ENCODE peak calls at places on chromosome 15, in six cellular contexts. D is left ventricle myocardium inferior, L is uterus, U is progenitor cell of endocrine pancreas, Y is GM10248, V is dorsolateral prefrontal cortex. O is an unnamed sample.

GRCh38 chr15:68407886-68408500 is 24.0 kb downstream of the ITGA11 start:
- DNase-seq in D (no peak), U (no peak), V (no peak), L (no peak), Y (no peak), O (no peak)

GRCh38 chr15:96353931-96354730 is 23.6 kb downstream of the NR2F2 start:
- DNase-seq in U (no peak), V (no peak), D (peak; percentile 71), L (peak; percentile 85), Y (no peak), O (no peak)

GRCh38 chr15:97566957-97567356 is 393.5 kb upstream of the ARRDC4 start:
- DNase-seq in V (no peak), U (no peak), D (no peak), L (no peak), Y (no peak), O (no peak)

GRCh38 chr15:58396181-58396580 is 35.6 kb upstream of the LIPC start:
- DNase-seq in V (no peak), Y (no peak), L (no peak), U (no peak), D (no peak), O (no peak)

GRCh38 chr15:32651229-32651837 is 9.8 kb downstream of the SCG5 start:
- DNase-seq in D (no peak), Y (peak; percentile 81), U (no peak), L (no peak), V (peak; percentile 42), O (no peak)

GRCh38 chr15:65086680-65087111 is 10.2 kb downstream of the KBTBD13 start:
- DNase-seq in V (no peak), Y (no peak), D (no peak), L (no peak), U (no peak), O (no peak)

GRCh38 chr15:33098082-33099058 is 96.1 kb downstream of the FMN1 start:
- DNase-seq in Y (no peak), U (no peak), V (no peak), D (no peak), L (no peak), O (no peak)

GRCh38 chr15:89512631-89513030 is 16.2 kb upstream of the RHCG start:
- DNase-seq in V (no peak), D (no peak), U (no peak), Y (no peak), L (no peak), O (no peak)

GRCh38 chr15:99704444-99704838 is 28.8 kb downstream of the LYSMD4 start:
- DNase-seq in V (no peak), L (peak; percentile 68), U (peak; percentile 21), D (no peak), Y (peak; percentile 56), O (no peak)

GRCh38 chr15:87224409-87224808 is 1032.1 kb downstream of the NTRK3 start:
- DNase-seq in Y (no peak), U (no peak), V (no peak), D (no peak), L (no peak), O (no peak)

GRCh38 chr15:37217567-37217966 is 117.2 kb upstream of the MEIS2 start:
- DNase-seq in D (no peak), U (no peak), L (no peak), Y (no peak), V (no peak), O (no peak)

GRCh38 chr15:76330281-76330680 is 6.3 kb upstream of the ISL2 start:
- DNase-seq in Y (no peak), V (no peak), L (no peak), U (no peak), D (no peak), O (no peak)

GRCh38 chr15:79815468-79815867 is 81.3 kb downstream of the MTHFS start:
- DNase-seq in L (no peak), Y (no peak), V (no peak), U (no peak), D (peak; percentile 41), O (no peak)

GRCh38 chr15:97194750-97195149 is 765.8 kb upstream of the ARRDC4 start:
- DNase-seq in D (no peak), L (no peak), U (no peak), Y (no peak), V (no peak), O (no peak)

GRCh38 chr15:100768501-100768931 is 111.1 kb upstream of the ALDH1A3 start:
- DNase-seq in Y (peak; percentile 12), D (no peak), L (no peak), V (no peak), U (no peak), O (no peak)

GRCh38 chr15:100123611-100124010 is 218.2 kb downstream of the ADAMTS17 start:
- DNase-seq in D (no peak), V (no peak), L (no peak), U (no peak), Y (no peak), O (no peak)

GRCh38 chr15:70569139-70569717 is 194.1 kb downstream of the UACA start:
- DNase-seq in L (peak; percentile 18), V (no peak), Y (no peak), D (no peak), U (no peak), O (peak; percentile 3)
- TF ChIP-seq CTCF in L (peak; percentile 40), V (peak; percentile 58), Y (no peak), D (peak; percentile 76), U (peak; percentile 38), O (no peak)

DNA sequence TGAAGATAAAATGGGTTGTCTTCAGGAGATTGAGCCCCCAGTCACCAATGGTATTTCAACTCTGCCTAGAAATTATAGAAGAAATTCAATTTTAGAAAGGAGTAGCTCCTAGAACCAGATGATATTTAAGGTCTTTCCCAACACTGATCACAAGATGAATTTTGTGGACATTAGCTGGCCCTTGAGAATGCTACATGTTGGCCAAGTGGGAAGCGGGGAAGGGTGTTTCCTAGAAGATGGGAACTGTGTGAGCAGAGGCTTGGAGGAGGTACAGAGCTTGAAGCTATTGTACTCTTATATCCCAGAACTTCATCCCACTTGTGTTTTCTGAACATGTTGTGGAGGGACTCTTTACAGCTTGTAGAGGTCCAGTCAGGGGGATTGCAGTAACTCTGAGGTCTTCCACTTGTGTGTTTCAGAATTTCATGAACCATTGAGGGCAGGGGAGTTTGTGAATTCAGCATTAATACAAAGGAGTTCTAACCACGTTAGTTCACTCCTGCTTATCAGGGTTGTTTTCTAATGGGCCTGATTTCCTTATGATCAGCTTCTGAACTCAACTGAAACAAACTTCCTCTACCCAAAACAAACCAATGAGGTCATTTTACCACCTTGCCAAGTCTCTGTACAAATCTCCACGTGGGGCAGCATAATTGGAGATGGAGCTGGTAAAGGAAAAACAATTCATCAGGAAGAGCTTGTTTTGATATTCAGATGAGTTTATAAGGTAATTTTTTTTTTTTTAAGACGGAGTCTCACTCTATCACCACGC is 152.6 kb upstream of the TPM1 start:
- DNase-seq in U (no peak), L (peak; percentile 53), D (no peak), Y (no peak), V (no peak), O (no peak)
- TF ChIP-seq CTCF in U (no peak), L (no peak), D (no peak), Y (no peak), V (no peak), O (no peak)

GRCh38 chr15:66404532-66404931 is 17.8 kb downstream of the MAP2K1 start:
- DNase-seq in L (no peak), V (no peak), U (no peak), Y (no peak), D (no peak), O (no peak)
- TF ChIP-seq CTCF in L (no peak), V (no peak), U (peak; percentile 48), Y (no peak), D (peak; percentile 24), O (no peak)

GRCh38 chr15:82176528-82176927 is 86.0 kb downstream of the EFL1 start:
- DNase-seq in V (no peak), D (no peak), L (no peak), Y (no peak), U (no peak), O (no peak)
- TF ChIP-seq CTCF in V (no peak), D (no peak), L (no peak), Y (no peak), U (no peak), O (no peak)

GRCh38 chr15:39127925-39128617 is 452.8 kb upstream of the THBS1 start:
- DNase-seq in V (no peak), D (no peak), U (no peak), Y (no peak), L (no peak), O (no peak)

GRCh38 chr15:39124925-39125625 is 455.8 kb upstream of the THBS1 start:
- DNase-seq in U (no peak), Y (no peak), L (no peak), V (no peak), D (no peak), O (no peak)

GRCh38 chr15:39124155-39124924 is 456.5 kb upstream of the THBS1 start:
- DNase-seq in V (no peak), U (no peak), D (no peak), Y (no peak), L (no peak), O (no peak)

GRCh38 chr15:39127151-39127815 is 453.6 kb upstream of the THBS1 start:
- DNase-seq in Y (no peak), U (no peak), V (no peak), L (no peak), D (no peak), O (no peak)

GRCh38 chr15:39125904-39126303 is 455.0 kb upstream of the THBS1 start:
- DNase-seq in L (no peak), D (no peak), Y (peak; percentile 47), U (no peak), V (no peak), O (no peak)
- TF ChIP-seq CTCF in L (peak; percentile 11), D (peak; percentile 64), Y (peak; percentile 64), U (peak; percentile 70), V (peak; percentile 45), O (peak; percentile 63)

DNA sequence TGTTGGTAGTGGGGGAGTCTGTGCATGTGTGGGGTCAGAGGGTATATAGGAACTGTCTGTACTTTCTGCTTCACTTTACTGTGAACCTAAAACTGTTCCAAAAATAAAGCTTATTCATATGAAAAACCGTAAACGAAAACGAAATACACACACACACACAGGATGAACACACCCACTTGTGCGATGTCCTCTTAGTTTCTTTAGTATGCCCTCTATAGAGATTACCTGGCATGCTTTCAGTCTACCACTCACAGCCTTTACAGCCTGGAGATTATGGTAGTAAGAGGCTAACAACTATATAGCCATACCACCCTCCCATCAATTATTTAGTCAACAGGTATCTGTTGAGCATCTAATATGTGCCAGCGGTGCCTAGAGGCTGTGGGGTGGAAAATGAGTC is 60.0 kb upstream of the UBE3A start:
- DNase-seq in V (no peak), Y (no peak), U (no peak), D (no peak), L (no peak), O (no peak)
- TF ChIP-seq CTCF in V (no peak), Y (no peak), U (no peak), D (no peak), L (no peak), O (no peak)